ENCODE peak calls at places on chromosomes 16 and 17, in nine cellular contexts. V, H, F, C, J, S, X, Y and B are unnamed samples.

GRCh38 chr17:339193-340061 is 13.2 kb downstream of the RPH3AL start:
- DNase-seq in V (peak; percentile 59), H (no peak), F (peak; percentile 65), C (peak; percentile 47), J (no peak), S (no peak), X (no peak), Y (no peak), B (no peak)

GRCh38 chr17:44360144-44360533 is 3.5 kb downstream of the FAM171A2 start:
- DNase-seq in V (no peak), H (no peak), F (no peak), C (no peak), J (no peak), S (no peak), X (no peak), Y (no peak), B (no peak)

GRCh38 chr17:56842577-56842976 is 8.6 kb downstream of the DGKE start:
- DNase-seq in V (no peak), H (no peak), F (no peak), C (no peak), J (no peak), S (no peak), X (no peak), Y (no peak), B (no peak)

GRCh38 chr17:9401434-9401833 is 174.2 kb downstream of the STX8 start:
- DNase-seq in V (no peak), H (no peak), F (no peak), C (no peak), J (no peak), S (no peak), X (no peak), Y (peak; percentile 28), B (peak; percentile 12)

GRCh38 chr16:24972608-24973220 is 42.5 kb downstream of the ARHGAP17 start:
- DNase-seq in V (no peak), H (no peak), F (no peak), C (no peak), J (no peak), S (no peak), X (no peak), Y (no peak), B (peak; percentile 31)

GRCh38 chr17:59643159-59643857 is 23.6 kb downstream of the CLTC start:
- DNase-seq in V (no peak), H (no peak), F (no peak), C (no peak), J (no peak), S (no peak), X (no peak), Y (no peak), B (peak; percentile 12)

GRCh38 chr17:9218068-9218635 is 196.8 kb downstream of the NTN1 start:
- DNase-seq in V (no peak), H (no peak), F (peak; percentile 34), C (no peak), J (no peak), S (no peak), X (no peak), Y (no peak), B (no peak)

GRCh38 chr17:79888811-79889634 is 49.8 kb upstream of the CBX4 start:
- DNase-seq in V (no peak), H (no peak), F (peak; percentile 50), C (peak; percentile 31), J (no peak), S (no peak), X (no peak), Y (no peak), B (no peak)

GRCh38 chr16:67672739-67673662 is 6.4 kb downstream of the C16orf86 start:
- DNase-seq in V (peak; percentile 75), H (peak; percentile 79), F (peak; percentile 91), C (peak; percentile 74), J (peak; percentile 54), S (peak; percentile 77), X (peak; percentile 75), Y (peak; percentile 84), B (peak; percentile 75)

GRCh38 chr17:17698869-17699351 is 17.7 kb downstream of the RAI1 start:
- DNase-seq in V (no peak), H (no peak), F (no peak), C (no peak), J (no peak), S (no peak), X (no peak), Y (no peak), B (no peak)

GRCh38 chr17:4716081-4716480 is 5.6 kb downstream of the ARRB2 start:
- DNase-seq in V (no peak), H (no peak), F (no peak), C (no peak), J (no peak), S (no peak), X (no peak), Y (no peak), B (no peak)

GRCh38 chr17:12575641-12576040 is 90.0 kb upstream of the MYOCD start:
- DNase-seq in V (no peak), H (no peak), F (no peak), C (no peak), J (no peak), S (no peak), X (no peak), Y (no peak), B (no peak)

GRCh38 chr17:79740413-79740812 is 9.7 kb downstream of the ENPP7 start:
- DNase-seq in V (no peak), H (no peak), F (no peak), C (no peak), J (no peak), S (no peak), X (no peak), Y (no peak), B (no peak)

GRCh38 chr17:28693866-28694265 is 17.8 kb downstream of the PROCA1 start:
- DNase-seq in V (no peak), H (no peak), F (peak; percentile 7), C (no peak), J (no peak), S (no peak), X (peak; percentile 4), Y (no peak), B (no peak)
- TF ChIP-seq POLR2A in V (no peak), H (no peak), F (no peak), C (no peak), J (no peak), S (no peak), X (no peak), Y (no peak), B (no peak)

DNA sequence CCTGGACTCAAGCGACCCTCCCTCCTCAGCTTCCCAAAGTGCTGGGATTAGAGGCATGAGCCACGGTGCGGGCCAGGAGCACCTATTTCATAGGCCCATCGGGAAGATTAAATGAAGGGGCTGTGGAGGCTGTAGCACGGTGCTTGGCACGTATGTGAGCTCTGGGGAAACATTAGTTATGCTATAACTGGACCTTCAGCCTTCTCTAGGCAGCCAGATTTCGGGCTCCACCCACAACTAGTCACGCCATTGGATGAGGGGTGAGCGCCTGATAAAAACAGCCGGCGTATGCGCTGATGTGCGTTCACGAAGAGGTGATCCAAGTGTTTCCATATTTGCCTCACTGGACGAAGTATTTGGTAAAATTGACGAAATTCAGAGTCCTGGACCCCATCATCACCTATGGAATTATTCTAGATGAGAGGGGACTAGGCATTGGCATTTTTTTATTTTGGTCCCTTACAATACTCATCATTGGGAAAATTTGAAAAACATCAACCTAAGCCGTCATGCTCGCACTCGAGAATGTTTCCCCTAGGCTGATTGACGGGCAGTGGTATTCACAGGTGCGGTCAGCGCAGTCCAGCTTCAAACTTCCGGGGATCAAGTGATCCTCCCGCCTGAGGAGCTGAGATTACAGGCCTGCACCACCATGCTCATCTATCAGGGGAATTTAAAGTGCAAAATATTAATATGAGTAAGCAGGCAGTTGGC is 1.8 kb upstream of the ANKRD11 start:
- DNase-seq in V (no peak), H (no peak), F (no peak), C (no peak), J (no peak), S (no peak), X (no peak), Y (no peak), B (no peak)
- H3K4me3 ChIP-seq in V (peak overlapping the region; percentile 96), H (peak overlapping the region; percentile 99), F (peak overlapping the region; percentile 81), C (peak overlapping the region; percentile 94), J (no peak overlapping the region), S (peak overlapping the region; percentile 99), X (peak overlapping the region; percentile 97), Y (peak overlapping the region; percentile 75), B (peak overlapping the region; percentile 81)

GRCh38 chr17:76272541-76273434 is 7.6 kb downstream of the UBALD2 start:
- DNase-seq in V (no peak), H (no peak), F (peak; percentile 84), C (no peak), J (no peak), S (no peak), X (peak; percentile 39), Y (no peak), B (no peak)

GRCh38 chr17:76270127-76270592 is 5.0 kb downstream of the UBALD2 start:
- DNase-seq in V (no peak), H (no peak), F (peak; percentile 86), C (no peak), J (no peak), S (no peak), X (no peak), Y (no peak), B (no peak)

GRCh38 chr17:76271669-76272540 is 6.8 kb downstream of the UBALD2 start:
- DNase-seq in V (peak; percentile 58), H (peak; percentile 71), F (peak; percentile 96), C (no peak), J (no peak), S (no peak), X (peak; percentile 50), Y (no peak), B (no peak)

GRCh38 chr17:76268991-76269981 is 4.1 kb downstream of the UBALD2 start:
- DNase-seq in V (no peak), H (no peak), F (no peak), C (no peak), J (no peak), S (no peak), X (peak; percentile 39), Y (no peak), B (no peak)

DNA sequence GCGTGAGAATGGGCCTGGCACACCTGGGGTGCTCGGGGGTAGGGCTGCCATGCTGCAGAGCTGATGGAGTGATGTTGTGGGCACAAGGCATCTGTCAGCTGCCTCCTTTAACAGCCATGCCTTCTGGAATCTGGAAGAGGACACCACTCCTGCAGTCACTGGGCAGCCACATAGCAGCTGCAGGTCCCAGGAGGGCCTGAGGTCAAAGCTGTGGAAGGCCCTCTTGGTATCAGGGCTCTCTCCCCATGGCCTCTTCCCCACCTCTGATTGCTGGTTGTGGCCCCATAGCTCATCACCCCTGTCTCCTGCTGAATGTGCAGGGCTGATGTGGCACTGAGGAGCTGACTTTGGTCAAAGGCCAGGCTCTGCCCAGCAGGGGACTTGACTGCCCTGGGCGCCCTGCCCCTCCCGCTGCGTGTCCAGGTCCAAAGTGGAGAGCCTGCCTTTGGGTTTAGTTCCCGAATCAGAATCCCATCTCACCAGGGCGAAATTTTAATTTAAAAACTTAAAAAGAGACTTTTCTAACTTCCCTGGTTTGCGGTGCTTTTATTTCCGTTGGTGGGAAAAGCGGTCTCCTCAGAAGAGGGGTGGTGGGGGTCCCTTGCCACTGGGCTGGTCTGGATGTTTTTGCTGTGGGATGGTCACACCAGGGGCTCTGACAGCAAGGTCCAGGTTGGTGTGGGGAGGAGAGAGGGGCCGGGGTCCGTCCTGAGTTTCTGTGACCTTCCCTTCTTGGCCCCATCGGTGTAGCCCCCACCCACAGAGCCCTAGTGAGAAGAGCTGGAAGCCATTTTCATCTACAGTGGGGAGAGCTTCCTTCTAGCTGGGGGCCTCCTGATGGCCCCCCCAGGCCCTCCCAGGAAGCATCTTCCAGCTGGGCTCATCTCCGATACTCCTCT is 5.9 kb downstream of the UBALD2 start:
- DNase-seq in V (no peak), H (no peak), F (peak; percentile 77), C (no peak), J (no peak), S (no peak), X (no peak), Y (no peak), B (no peak)
- TF ChIP-seq POLR2A in V (no peak), H (peak; percentile 7), F (no peak), C (no peak), J (no peak), S (no peak), X (no peak), Y (no peak), B (no peak)

GRCh38 chr16:11316331-11317015 is 28.8 kb upstream of the RMI2 start:
- DNase-seq in V (no peak), H (no peak), F (no peak), C (no peak), J (no peak), S (no peak), X (no peak), Y (no peak), B (no peak)
- H3K4me3 ChIP-seq in V (no peak overlapping the region), H (no peak overlapping the region), F (no peak overlapping the region), C (no peak overlapping the region), J (no peak overlapping the region), S (no peak overlapping the region), X (no peak overlapping the region), Y (no peak overlapping the region), B (no peak overlapping the region)